ENCODE peak calls at places on chromosomes 3 and 15, in seven cellular contexts. One of them, this sample, is unnamed.

GRCh38 chr15:69468241-69469121 is 15.9 kb downstream of the RPLP1 start:
- DNase-seq in mammary epithelial cell: peak
- DNase-seq in colonic mucosa: peak
- DNase-seq in tibial artery: no peak
- DNase-seq in GM23248: no peak
- DNase-seq in adrenal gland: peak
- DNase-seq in CD4-positive, alpha-beta T cell: peak
- DNase-seq in this sample: no peak

GRCh38 chr3:54745863-54746262 is 182.0 kb downstream of the LRTM1 start:
- DNase-seq in mammary epithelial cell: no peak
- DNase-seq in colonic mucosa: no peak
- DNase-seq in tibial artery: no peak
- DNase-seq in GM23248: no peak
- DNase-seq in adrenal gland: no peak
- DNase-seq in CD4-positive, alpha-beta T cell: no peak
- DNase-seq in this sample: no peak

GRCh38 chr3:179760944-179761343 is 108.1 kb downstream of the USP13 start:
- DNase-seq in mammary epithelial cell: peak
- DNase-seq in colonic mucosa: no peak
- DNase-seq in tibial artery: no peak
- DNase-seq in GM23248: peak
- DNase-seq in adrenal gland: peak
- DNase-seq in CD4-positive, alpha-beta T cell: no peak
- DNase-seq in this sample: no peak

GRCh38 chr3:19937459-19938362 is 3.7 kb upstream of the EFHB start:
- DNase-seq in mammary epithelial cell: peak
- DNase-seq in colonic mucosa: no peak
- DNase-seq in tibial artery: no peak
- DNase-seq in GM23248: no peak
- DNase-seq in adrenal gland: no peak
- DNase-seq in CD4-positive, alpha-beta T cell: no peak
- DNase-seq in this sample: no peak

GRCh38 chr3:103127737-103128136 is 692.9 kb downstream of the ZPLD1 start:
- DNase-seq in mammary epithelial cell: peak
- DNase-seq in colonic mucosa: no peak
- DNase-seq in tibial artery: no peak
- DNase-seq in GM23248: no peak
- DNase-seq in adrenal gland: no peak
- DNase-seq in CD4-positive, alpha-beta T cell: no peak
- DNase-seq in this sample: no peak

GRCh38 chr3:52859686-52860423 is 25.0 kb upstream of the MUSTN1 start:
- DNase-seq in mammary epithelial cell: no peak
- DNase-seq in colonic mucosa: no peak
- DNase-seq in tibial artery: no peak
- DNase-seq in GM23248: no peak
- DNase-seq in adrenal gland: no peak
- DNase-seq in CD4-positive, alpha-beta T cell: no peak
- DNase-seq in this sample: no peak

GRCh38 chr3:69182588-69183299 is 60.3 kb upstream of the LMOD3 start:
- DNase-seq in mammary epithelial cell: peak
- DNase-seq in colonic mucosa: no peak
- DNase-seq in tibial artery: no peak
- DNase-seq in GM23248: peak
- DNase-seq in adrenal gland: no peak
- DNase-seq in CD4-positive, alpha-beta T cell: no peak
- DNase-seq in this sample: no peak

GRCh38 chr3:33250712-33251111 is 26.5 kb upstream of the FBXL2 start:
- DNase-seq in mammary epithelial cell: no peak
- DNase-seq in colonic mucosa: no peak
- DNase-seq in tibial artery: no peak
- DNase-seq in GM23248: no peak
- DNase-seq in adrenal gland: no peak
- DNase-seq in CD4-positive, alpha-beta T cell: no peak
- DNase-seq in this sample: no peak

GRCh38 chr3:196120291-196120951 is 38.5 kb upstream of the TFRC start:
- DNase-seq in mammary epithelial cell: no peak
- DNase-seq in colonic mucosa: no peak
- DNase-seq in tibial artery: peak
- DNase-seq in GM23248: no peak
- DNase-seq in adrenal gland: peak
- DNase-seq in CD4-positive, alpha-beta T cell: no peak
- DNase-seq in this sample: no peak

GRCh38 chr3:186277268-186277909 is 84.6 kb downstream of the DGKG start:
- DNase-seq in mammary epithelial cell: peak
- DNase-seq in colonic mucosa: no peak
- DNase-seq in tibial artery: no peak
- DNase-seq in GM23248: peak
- DNase-seq in adrenal gland: peak
- DNase-seq in CD4-positive, alpha-beta T cell: no peak
- DNase-seq in this sample: no peak

GRCh38 chr3:34285465-34286188 is 487.2 kb downstream of the PDCD6IP start:
- DNase-seq in mammary epithelial cell: no peak
- DNase-seq in colonic mucosa: no peak
- DNase-seq in tibial artery: no peak
- DNase-seq in GM23248: no peak
- DNase-seq in adrenal gland: no peak
- DNase-seq in CD4-positive, alpha-beta T cell: no peak
- DNase-seq in this sample: no peak

GRCh38 chr3:24566927-24567326 is 72.3 kb upstream of the THRB start:
- DNase-seq in mammary epithelial cell: no peak
- DNase-seq in colonic mucosa: no peak
- DNase-seq in tibial artery: no peak
- DNase-seq in GM23248: no peak
- DNase-seq in adrenal gland: no peak
- DNase-seq in CD4-positive, alpha-beta T cell: no peak
- DNase-seq in this sample: no peak

GRCh38 chr3:81173514-81173913 is 587.9 kb downstream of the GBE1 start:
- DNase-seq in mammary epithelial cell: no peak
- DNase-seq in colonic mucosa: no peak
- DNase-seq in tibial artery: no peak
- DNase-seq in GM23248: peak
- DNase-seq in adrenal gland: no peak
- DNase-seq in CD4-positive, alpha-beta T cell: no peak
- DNase-seq in this sample: no peak

GRCh38 chr3:188294823-188295487 is 141.0 kb downstream of the LPP start:
- DNase-seq in mammary epithelial cell: peak
- DNase-seq in colonic mucosa: peak
- DNase-seq in tibial artery: no peak
- DNase-seq in GM23248: peak
- DNase-seq in adrenal gland: peak
- DNase-seq in CD4-positive, alpha-beta T cell: no peak
- DNase-seq in this sample: no peak

GRCh38 chr3:167188592-167188991 is 191.5 kb downstream of the ZBBX start:
- DNase-seq in mammary epithelial cell: no peak
- DNase-seq in colonic mucosa: no peak
- DNase-seq in tibial artery: no peak
- DNase-seq in GM23248: no peak
- DNase-seq in adrenal gland: no peak
- DNase-seq in CD4-positive, alpha-beta T cell: no peak
- DNase-seq in this sample: no peak

GRCh38 chr15:74855857-74856256 is 12.9 kb upstream of the ULK3 start:
- DNase-seq in mammary epithelial cell: no peak
- DNase-seq in colonic mucosa: no peak
- DNase-seq in tibial artery: no peak
- DNase-seq in GM23248: no peak
- DNase-seq in adrenal gland: no peak
- DNase-seq in CD4-positive, alpha-beta T cell: no peak
- DNase-seq in this sample: no peak

GRCh38 chr3:150609988-150610387 is 6.9 kb downstream of the SELENOT start:
- DNase-seq in mammary epithelial cell: no peak
- DNase-seq in colonic mucosa: no peak
- DNase-seq in tibial artery: no peak
- DNase-seq in GM23248: no peak
- DNase-seq in adrenal gland: no peak
- DNase-seq in CD4-positive, alpha-beta T cell: no peak
- DNase-seq in this sample: no peak

GRCh38 chr3:53956591-53956990 is 64.9 kb upstream of the SELENOK start:
- DNase-seq in mammary epithelial cell: no peak
- DNase-seq in colonic mucosa: no peak
- DNase-seq in tibial artery: no peak
- DNase-seq in GM23248: no peak
- DNase-seq in adrenal gland: no peak
- DNase-seq in CD4-positive, alpha-beta T cell: no peak
- DNase-seq in this sample: no peak

DNA sequence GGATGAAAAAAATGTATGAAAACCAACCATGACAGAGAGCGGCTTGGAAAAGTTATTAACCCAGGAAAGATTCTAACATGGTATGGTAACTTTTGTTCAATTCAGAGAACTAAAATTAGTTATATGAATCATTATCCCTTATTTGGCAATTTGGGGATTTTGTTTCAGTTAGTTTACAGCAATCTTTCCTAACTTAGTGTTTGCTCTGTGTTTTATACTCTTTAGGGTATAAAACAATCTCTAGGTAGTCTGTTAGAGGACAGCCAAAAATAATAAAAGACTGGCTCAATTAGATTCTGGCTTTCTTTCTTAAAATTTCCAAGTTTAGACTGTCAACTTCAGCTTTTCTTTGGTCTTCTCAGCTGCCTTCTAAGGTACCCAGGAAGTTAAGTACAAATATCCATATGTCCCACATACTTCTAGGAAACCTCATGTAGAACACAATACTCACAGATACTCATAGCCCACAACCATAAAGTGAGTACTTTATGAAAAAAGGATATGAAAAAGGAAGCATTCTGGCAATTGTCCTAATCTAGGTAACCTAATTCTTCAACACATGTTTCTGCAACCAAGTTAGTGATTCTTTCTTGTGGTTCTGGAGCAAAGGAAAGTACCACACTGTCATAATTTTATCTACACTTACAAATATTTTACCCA is 849.3 kb downstream of the ROBO1 start:
- DNase-seq in mammary epithelial cell: peak
- DNase-seq in colonic mucosa: no peak
- DNase-seq in tibial artery: no peak
- DNase-seq in GM23248: peak
- DNase-seq in adrenal gland: no peak
- DNase-seq in CD4-positive, alpha-beta T cell: no peak
- DNase-seq in this sample: no peak
- H3K27ac ChIP-seq in mammary epithelial cell: peak
- H3K27ac ChIP-seq in colonic mucosa: no peak
- H3K27ac ChIP-seq in tibial artery: no peak
- H3K27ac ChIP-seq in GM23248: peak
- H3K27ac ChIP-seq in adrenal gland: peak
- H3K27ac ChIP-seq in CD4-positive, alpha-beta T cell: no peak
- H3K27ac ChIP-seq in this sample: no peak

GRCh38 chr15:97976129-97976528 is 15.6 kb downstream of the ARRDC4 start:
- DNase-seq in mammary epithelial cell: no peak
- DNase-seq in colonic mucosa: no peak
- DNase-seq in tibial artery: no peak
- DNase-seq in GM23248: no peak
- DNase-seq in adrenal gland: no peak
- DNase-seq in CD4-positive, alpha-beta T cell: no peak
- DNase-seq in this sample: no peak

GRCh38 chr15:97978408-97979130 is 18.1 kb downstream of the ARRDC4 start:
- DNase-seq in mammary epithelial cell: no peak
- DNase-seq in colonic mucosa: no peak
- DNase-seq in tibial artery: no peak
- DNase-seq in GM23248: peak
- DNase-seq in adrenal gland: peak
- DNase-seq in CD4-positive, alpha-beta T cell: no peak
- DNase-seq in this sample: no peak

GRCh38 chr15:97979131-97979502 is 18.6 kb downstream of the ARRDC4 start:
- DNase-seq in mammary epithelial cell: no peak
- DNase-seq in colonic mucosa: no peak
- DNase-seq in tibial artery: no peak
- DNase-seq in GM23248: no peak
- DNase-seq in adrenal gland: no peak
- DNase-seq in CD4-positive, alpha-beta T cell: no peak
- DNase-seq in this sample: no peak

GRCh38 chr15:97976766-97977503 is 16.4 kb downstream of the ARRDC4 start:
- DNase-seq in mammary epithelial cell: peak
- DNase-seq in colonic mucosa: no peak
- DNase-seq in tibial artery: no peak
- DNase-seq in GM23248: no peak
- DNase-seq in adrenal gland: no peak
- DNase-seq in CD4-positive, alpha-beta T cell: no peak
- DNase-seq in this sample: no peak

DNA sequence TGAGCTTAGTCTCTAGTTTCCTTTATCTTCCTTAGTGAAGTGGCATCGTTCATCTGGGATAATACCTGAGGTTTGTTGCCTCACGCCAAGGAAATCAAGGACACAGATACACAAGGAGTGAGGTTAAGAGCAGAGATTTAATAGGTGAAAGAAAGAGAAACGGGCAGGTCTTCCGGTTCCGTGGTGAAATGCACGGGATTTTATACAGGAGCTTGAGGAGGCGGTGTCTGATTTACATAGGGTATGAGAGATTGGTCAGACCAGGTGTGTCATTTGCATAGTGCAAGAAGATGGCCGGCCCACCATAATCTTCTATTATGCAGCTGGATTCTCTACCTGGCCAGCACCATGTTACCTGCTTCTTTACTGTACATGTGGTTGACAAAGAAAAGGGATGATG is 17.2 kb downstream of the ARRDC4 start:
- DNase-seq in mammary epithelial cell: peak
- DNase-seq in colonic mucosa: no peak
- DNase-seq in tibial artery: no peak
- DNase-seq in GM23248: no peak
- DNase-seq in adrenal gland: peak
- DNase-seq in CD4-positive, alpha-beta T cell: no peak
- DNase-seq in this sample: no peak
- H3K27ac ChIP-seq in mammary epithelial cell: peak
- H3K27ac ChIP-seq in colonic mucosa: no peak
- H3K27ac ChIP-seq in tibial artery: no peak
- H3K27ac ChIP-seq in GM23248: no peak
- H3K27ac ChIP-seq in adrenal gland: no peak
- H3K27ac ChIP-seq in CD4-positive, alpha-beta T cell: no peak
- H3K27ac ChIP-seq in this sample: no peak

DNA sequence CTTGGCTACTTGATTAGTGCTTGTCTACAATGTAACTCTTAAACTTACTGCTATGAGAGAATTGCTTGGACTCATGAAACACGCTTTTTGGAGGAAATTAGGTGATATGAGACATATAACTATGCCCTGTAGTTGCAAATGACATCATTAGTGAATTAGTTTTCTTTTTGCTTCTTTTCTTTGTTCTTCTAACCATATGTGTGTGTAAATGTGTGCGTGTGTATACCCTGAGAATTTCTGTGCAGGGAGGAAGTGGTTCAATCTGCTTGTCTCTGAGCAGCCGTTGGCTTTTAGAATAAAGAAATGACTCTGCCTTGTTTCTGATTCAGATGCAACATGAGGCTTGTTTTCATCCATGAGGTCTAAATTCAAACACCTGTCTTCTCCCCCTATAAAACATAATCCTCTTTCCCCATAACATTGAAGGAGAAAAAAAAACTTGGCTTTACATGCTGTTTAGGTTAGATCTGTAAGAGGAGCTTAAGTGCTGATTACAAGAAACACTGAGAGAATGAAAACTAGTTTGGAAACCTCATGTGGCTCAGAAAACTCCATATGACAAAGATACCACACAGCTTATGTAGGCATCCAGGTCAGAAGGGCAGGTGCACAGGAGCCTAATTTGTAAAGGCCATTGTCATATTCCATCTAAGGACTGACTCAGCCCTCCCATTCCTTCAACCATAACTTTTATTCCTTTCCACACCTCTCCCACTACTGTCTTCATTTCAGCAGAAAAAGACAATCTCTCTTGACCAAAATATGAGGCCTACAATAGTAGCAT is 30.5 kb upstream of the BLM start:
- DNase-seq in mammary epithelial cell: no peak
- DNase-seq in colonic mucosa: no peak
- DNase-seq in tibial artery: no peak
- DNase-seq in GM23248: no peak
- DNase-seq in adrenal gland: no peak
- DNase-seq in CD4-positive, alpha-beta T cell: no peak
- DNase-seq in this sample: no peak
- H3K27ac ChIP-seq in mammary epithelial cell: no peak
- H3K27ac ChIP-seq in colonic mucosa: peak
- H3K27ac ChIP-seq in tibial artery: no peak
- H3K27ac ChIP-seq in GM23248: no peak
- H3K27ac ChIP-seq in adrenal gland: no peak
- H3K27ac ChIP-seq in CD4-positive, alpha-beta T cell: no peak
- H3K27ac ChIP-seq in this sample: no peak

GRCh38 chr3:193728429-193729087 is 135.6 kb downstream of the OPA1 start:
- DNase-seq in mammary epithelial cell: no peak
- DNase-seq in colonic mucosa: no peak
- DNase-seq in tibial artery: no peak
- DNase-seq in GM23248: no peak
- DNase-seq in adrenal gland: no peak
- DNase-seq in CD4-positive, alpha-beta T cell: no peak
- DNase-seq in this sample: no peak
- H3K27ac ChIP-seq in mammary epithelial cell: no peak
- H3K27ac ChIP-seq in colonic mucosa: no peak
- H3K27ac ChIP-seq in tibial artery: no peak
- H3K27ac ChIP-seq in GM23248: no peak
- H3K27ac ChIP-seq in adrenal gland: no peak
- H3K27ac ChIP-seq in CD4-positive, alpha-beta T cell: no peak
- H3K27ac ChIP-seq in this sample: no peak